ENCODE peak calls at places on chromosomes 3 and 15, in four cellular contexts. One of them, this sample, is unnamed.
A peak's percentile ranks its signal among the peaks of the same experiment; 100 is the strongest.

GRCh38 chr3:187973977-187974856 is 179.7 kb upstream of the LPP start:
- ATAC-seq in GM12878: peak; percentile 57
- ATAC-seq in K562: no peak
- ATAC-seq in upper lobe of left lung: no peak
- ATAC-seq in this sample: no peak

GRCh38 chr15:99371180-99372103 is 120.2 kb downstream of the LRRC28 start:
- ATAC-seq in GM12878: peak; percentile 92
- ATAC-seq in K562: no peak
- ATAC-seq in upper lobe of left lung: no peak
- ATAC-seq in this sample: no peak

GRCh38 chr3:56629044-56629443 is 54.0 kb downstream of the TASOR start:
- ATAC-seq in GM12878: peak; percentile 85
- ATAC-seq in K562: no peak
- ATAC-seq in upper lobe of left lung: peak; percentile 89
- ATAC-seq in this sample: no peak

GRCh38 chr3:105594219-105594618 is 227.5 kb downstream of the ALCAM start:
- ATAC-seq in GM12878: no peak
- ATAC-seq in K562: no peak
- ATAC-seq in upper lobe of left lung: no peak
- ATAC-seq in this sample: no peak

GRCh38 chr15:43352693-43353382 is 18.0 kb downstream of the ZSCAN29 start:
- ATAC-seq in GM12878: no peak
- ATAC-seq in K562: no peak
- ATAC-seq in upper lobe of left lung: no peak
- ATAC-seq in this sample: no peak

GRCh38 chr3:50985893-50986292 is 311.2 kb downstream of the DOCK3 start:
- ATAC-seq in GM12878: no peak
- ATAC-seq in K562: no peak
- ATAC-seq in upper lobe of left lung: no peak
- ATAC-seq in this sample: no peak

GRCh38 chr15:21261965-21262850 is 178.1 kb downstream of the POTEB3 start:
- ATAC-seq in GM12878: no peak
- ATAC-seq in K562: peak; percentile 10
- ATAC-seq in upper lobe of left lung: peak; percentile 66
- ATAC-seq in this sample: no peak

GRCh38 chr15:55835866-55836265 is 92.9 kb upstream of the PRTG start:
- ATAC-seq in GM12878: no peak
- ATAC-seq in K562: no peak
- ATAC-seq in upper lobe of left lung: no peak
- ATAC-seq in this sample: no peak

GRCh38 chr3:101673953-101674352 is 3.0 kb downstream of the ZBTB11 start:
- ATAC-seq in GM12878: no peak
- ATAC-seq in K562: no peak
- ATAC-seq in upper lobe of left lung: no peak
- ATAC-seq in this sample: no peak

GRCh38 chr3:133535971-133536634 is 37.4 kb upstream of the CDV3 start:
- ATAC-seq in GM12878: no peak
- ATAC-seq in K562: no peak
- ATAC-seq in upper lobe of left lung: peak; percentile 51
- ATAC-seq in this sample: peak; percentile 77

GRCh38 chr15:94674251-94674650 is 442.9 kb downstream of the MCTP2 start:
- ATAC-seq in GM12878: no peak
- ATAC-seq in K562: no peak
- ATAC-seq in upper lobe of left lung: no peak
- ATAC-seq in this sample: no peak

GRCh38 chr15:69129026-69129385 is 31.4 kb upstream of the GLCE start:
- ATAC-seq in GM12878: no peak
- ATAC-seq in K562: no peak
- ATAC-seq in upper lobe of left lung: no peak
- ATAC-seq in this sample: no peak

GRCh38 chr15:43132830-43133428 is 457 bp upstream of the TMEM62 start:
- ATAC-seq in GM12878: no peak
- ATAC-seq in K562: peak; percentile 23
- ATAC-seq in upper lobe of left lung: peak; percentile 37
- ATAC-seq in this sample: no peak

DNA sequence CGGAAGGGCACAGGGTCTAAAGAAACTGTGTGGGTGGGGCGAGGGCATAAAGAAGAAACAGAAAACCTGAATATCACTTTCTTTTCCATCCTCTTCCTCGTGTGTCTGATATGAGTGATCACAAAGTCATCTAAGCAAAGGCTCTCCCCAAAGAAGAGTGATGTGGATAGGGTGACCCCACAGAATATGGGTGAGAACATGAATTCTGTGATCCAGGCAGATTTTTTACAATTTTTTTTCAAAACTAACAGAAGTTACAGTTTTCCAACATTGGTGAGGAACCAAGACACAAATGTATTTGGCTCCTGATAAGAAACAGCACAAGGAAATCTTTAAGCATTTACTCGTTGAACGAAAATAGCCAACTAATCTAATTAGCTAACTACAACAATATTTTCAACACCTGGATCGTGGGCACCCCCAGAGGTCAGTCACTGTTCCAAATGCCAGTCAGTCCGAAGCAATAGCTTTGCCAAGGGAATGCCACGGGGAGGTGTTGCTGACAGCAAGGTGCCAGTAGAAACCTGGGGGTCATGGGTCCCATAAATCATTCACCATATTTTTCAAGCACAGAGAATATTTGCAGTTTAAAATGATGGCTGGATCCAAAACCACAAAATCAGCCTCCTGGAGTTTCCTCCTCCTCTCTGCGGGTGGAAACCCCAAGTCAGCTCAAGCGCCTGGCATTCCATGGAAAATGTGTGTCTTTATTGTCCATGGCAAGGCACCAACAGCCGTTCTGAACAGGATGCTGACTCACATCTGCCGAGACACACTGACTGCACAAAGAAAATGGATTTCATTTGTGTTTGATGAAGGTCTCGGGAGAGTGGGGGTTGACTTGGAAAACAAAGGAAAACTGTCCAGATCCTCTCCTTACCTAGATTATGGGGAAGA is 26.7 kb downstream of the ANXA2 start:
- ATAC-seq in GM12878: no peak
- ATAC-seq in K562: no peak
- ATAC-seq in upper lobe of left lung: peak; percentile 45
- ATAC-seq in this sample: peak; percentile 76
- TF ChIP-seq EP300 in GM12878: no peak
- TF ChIP-seq EP300 in K562: no peak
- TF ChIP-seq EP300 in upper lobe of left lung: no peak
- TF ChIP-seq EP300 in this sample: no peak

GRCh38 chr15:101068523-101068960 is 149.4 kb downstream of the LRRK1 start:
- ATAC-seq in GM12878: no peak
- ATAC-seq in K562: no peak
- ATAC-seq in upper lobe of left lung: no peak
- ATAC-seq in this sample: no peak
- H3K36me3 ChIP-seq in GM12878: peaks cover 31% of the 10 kb centered on the region
- H3K36me3 ChIP-seq in K562: no peaks in the 10 kb centered on the region
- H3K36me3 ChIP-seq in upper lobe of left lung: no peaks in the 10 kb centered on the region
- H3K36me3 ChIP-seq in this sample: peaks cover 36% of the 10 kb centered on the region

GRCh38 chr3:5186089-5186853 is 1.2 kb upstream of the EDEM1 start:
- ATAC-seq in GM12878: peak; percentile 36
- ATAC-seq in K562: peak; percentile 2
- ATAC-seq in upper lobe of left lung: no peak
- ATAC-seq in this sample: no peak
- H3K4me3 ChIP-seq in GM12878: peak overlapping the region; percentile 82
- H3K4me3 ChIP-seq in K562: peak overlapping the region; percentile 87
- H3K4me3 ChIP-seq in upper lobe of left lung: peak overlapping the region; percentile 69
- H3K4me3 ChIP-seq in this sample: no peak overlapping the region

GRCh38 chr3:123750659-123751420 is 133.3 kb downstream of the MYLK start:
- ATAC-seq in GM12878: no peak
- ATAC-seq in K562: no peak
- ATAC-seq in upper lobe of left lung: peak; percentile 78
- ATAC-seq in this sample: peak; percentile 77
- TF ChIP-seq EP300 in GM12878: no peak
- TF ChIP-seq EP300 in K562: no peak
- TF ChIP-seq EP300 in upper lobe of left lung: no peak
- TF ChIP-seq EP300 in this sample: no peak

DNA sequence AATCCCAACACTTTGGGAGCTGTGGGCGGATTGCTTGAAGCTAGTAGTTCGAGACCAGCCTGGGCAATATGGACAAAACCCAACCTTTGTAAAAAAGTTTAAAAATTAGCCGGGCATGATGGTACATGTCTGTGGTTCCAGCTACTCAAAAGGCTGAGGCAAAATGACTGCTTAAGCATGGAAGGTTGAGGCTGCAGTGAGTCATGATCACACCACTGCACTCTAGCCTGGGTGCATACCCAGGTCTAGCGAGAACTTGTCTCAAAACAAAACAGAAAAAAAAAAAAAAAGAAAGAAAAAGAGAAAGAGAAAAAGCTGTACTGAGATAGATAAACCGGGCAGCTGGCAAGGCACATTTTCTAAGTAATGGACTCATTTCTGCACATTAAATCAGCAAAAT is 10.6 kb downstream of the ARPP19 start:
- ATAC-seq in GM12878: peak; percentile 83
- ATAC-seq in K562: peak; percentile 62
- ATAC-seq in upper lobe of left lung: no peak
- ATAC-seq in this sample: no peak
- H3K36me3 ChIP-seq in GM12878: peaks cover 8% of the 10 kb centered on the region
- H3K36me3 ChIP-seq in K562: peaks cover 66% of the 10 kb centered on the region
- H3K36me3 ChIP-seq in upper lobe of left lung: no peaks in the 10 kb centered on the region
- H3K36me3 ChIP-seq in this sample: no peaks in the 10 kb centered on the region

This sample was measured in gastroesophageal sphincter.